ENCODE peak calls at places on chromosomes 3 and 15, in eight cellular contexts. One of them, this sample, is unnamed.

GRCh38 chr3:15160662-15161061 is 45.4 kb upstream of the CAPN7 start:
- DNase-seq in astrocyte of the spinal cord: no peak
- DNase-seq in H1: no peak
- DNase-seq in lung: no peak
- DNase-seq in spleen: no peak
- DNase-seq in heart left ventricle: no peak
- DNase-seq in IMR-90: no peak
- DNase-seq in GM06990: no peak
- DNase-seq in this sample: no peak

GRCh38 chr3:197392961-197393360 is 94.5 kb upstream of the DLG1 start:
- DNase-seq in H1: no peak
- DNase-seq in GM06990: no peak
- DNase-seq in heart left ventricle: no peak
- DNase-seq in lung: no peak
- DNase-seq in spleen: no peak
- DNase-seq in astrocyte of the spinal cord: no peak
- DNase-seq in IMR-90: peak
- DNase-seq in this sample: no peak

GRCh38 chr15:63481105-63481810 is 23.1 kb upstream of the USP3 start:
- DNase-seq in heart left ventricle: no peak
- DNase-seq in spleen: no peak
- DNase-seq in IMR-90: peak
- DNase-seq in astrocyte of the spinal cord: no peak
- DNase-seq in lung: no peak
- DNase-seq in H1: no peak
- DNase-seq in GM06990: peak
- DNase-seq in this sample: peak

GRCh38 chr3:106758459-106758858 is 618.8 kb upstream of the CCDC54 start:
- DNase-seq in spleen: no peak
- DNase-seq in heart left ventricle: no peak
- DNase-seq in lung: no peak
- DNase-seq in astrocyte of the spinal cord: no peak
- DNase-seq in GM06990: no peak
- DNase-seq in H1: no peak
- DNase-seq in IMR-90: no peak
- DNase-seq in this sample: no peak

GRCh38 chr3:105944721-105945120 is 75.9 kb upstream of the CBLB start:
- DNase-seq in heart left ventricle: no peak
- DNase-seq in spleen: no peak
- DNase-seq in H1: no peak
- DNase-seq in GM06990: no peak
- DNase-seq in IMR-90: peak
- DNase-seq in astrocyte of the spinal cord: peak
- DNase-seq in lung: no peak
- DNase-seq in this sample: no peak

GRCh38 chr3:53744351-53744750 is 101.9 kb downstream of the CHDH start:
- DNase-seq in heart left ventricle: no peak
- DNase-seq in astrocyte of the spinal cord: no peak
- DNase-seq in IMR-90: no peak
- DNase-seq in spleen: no peak
- DNase-seq in H1: peak
- DNase-seq in GM06990: no peak
- DNase-seq in lung: no peak
- DNase-seq in this sample: no peak

GRCh38 chr3:5766848-5767247 is 579.3 kb downstream of the EDEM1 start:
- DNase-seq in astrocyte of the spinal cord: no peak
- DNase-seq in lung: no peak
- DNase-seq in IMR-90: no peak
- DNase-seq in GM06990: no peak
- DNase-seq in spleen: no peak
- DNase-seq in H1: no peak
- DNase-seq in heart left ventricle: no peak
- DNase-seq in this sample: no peak

GRCh38 chr3:125022186-125022585 is 33.6 kb downstream of the HEG1 start:
- DNase-seq in lung: no peak
- DNase-seq in astrocyte of the spinal cord: no peak
- DNase-seq in GM06990: no peak
- DNase-seq in spleen: no peak
- DNase-seq in IMR-90: no peak
- DNase-seq in heart left ventricle: no peak
- DNase-seq in H1: no peak
- DNase-seq in this sample: peak

GRCh38 chr3:52779411-52780297 is 2.3 kb downstream of the ITIH1 start:
- DNase-seq in heart left ventricle: no peak
- DNase-seq in IMR-90: no peak
- DNase-seq in H1: no peak
- DNase-seq in lung: no peak
- DNase-seq in spleen: peak
- DNase-seq in astrocyte of the spinal cord: no peak
- DNase-seq in GM06990: peak
- DNase-seq in this sample: peak

GRCh38 chr15:37995461-37996347 is 61.3 kb downstream of the TMCO5A start:
- DNase-seq in spleen: no peak
- DNase-seq in H1: no peak
- DNase-seq in IMR-90: peak
- DNase-seq in lung: no peak
- DNase-seq in astrocyte of the spinal cord: peak
- DNase-seq in heart left ventricle: no peak
- DNase-seq in GM06990: no peak
- DNase-seq in this sample: peak

GRCh38 chr15:99979371-99979770 is 246.1 kb upstream of the LYSMD4 start:
- DNase-seq in lung: no peak
- DNase-seq in H1: no peak
- DNase-seq in heart left ventricle: no peak
- DNase-seq in spleen: peak
- DNase-seq in GM06990: no peak
- DNase-seq in IMR-90: no peak
- DNase-seq in astrocyte of the spinal cord: no peak
- DNase-seq in this sample: no peak

GRCh38 chr3:77189258-77189657 is 149.4 kb downstream of the ROBO2 start:
- DNase-seq in lung: no peak
- DNase-seq in GM06990: no peak
- DNase-seq in heart left ventricle: no peak
- DNase-seq in IMR-90: no peak
- DNase-seq in astrocyte of the spinal cord: no peak
- DNase-seq in spleen: no peak
- DNase-seq in H1: no peak
- DNase-seq in this sample: no peak

GRCh38 chr15:71658036-71658435 is 152.3 kb upstream of the NR2E3 start:
- DNase-seq in spleen: no peak
- DNase-seq in lung: no peak
- DNase-seq in H1: no peak
- DNase-seq in IMR-90: no peak
- DNase-seq in heart left ventricle: no peak
- DNase-seq in GM06990: no peak
- DNase-seq in astrocyte of the spinal cord: no peak
- DNase-seq in this sample: no peak

GRCh38 chr3:32958509-32958908 is 7.1 kb downstream of the CCR4 start:
- DNase-seq in spleen: no peak
- DNase-seq in IMR-90: no peak
- DNase-seq in astrocyte of the spinal cord: no peak
- DNase-seq in lung: no peak
- DNase-seq in H1: no peak
- DNase-seq in GM06990: no peak
- DNase-seq in heart left ventricle: no peak
- DNase-seq in this sample: no peak

GRCh38 chr15:32898414-32898813 is 180.6 kb downstream of the GREM1 start:
- DNase-seq in lung: no peak
- DNase-seq in GM06990: no peak
- DNase-seq in astrocyte of the spinal cord: no peak
- DNase-seq in heart left ventricle: no peak
- DNase-seq in H1: no peak
- DNase-seq in IMR-90: no peak
- DNase-seq in spleen: no peak
- DNase-seq in this sample: peak

GRCh38 chr15:88647362-88648105 is 8.7 kb downstream of the ISG20 start:
- DNase-seq in GM06990: no peak
- DNase-seq in heart left ventricle: no peak
- DNase-seq in lung: no peak
- DNase-seq in astrocyte of the spinal cord: no peak
- DNase-seq in H1: no peak
- DNase-seq in spleen: peak
- DNase-seq in IMR-90: no peak
- DNase-seq in this sample: peak
- H3K4me3 ChIP-seq in GM06990: no peak
- H3K4me3 ChIP-seq in heart left ventricle: no peak
- H3K4me3 ChIP-seq in lung: no peak
- H3K4me3 ChIP-seq in astrocyte of the spinal cord: no peak
- H3K4me3 ChIP-seq in H1: no peak
- H3K4me3 ChIP-seq in spleen: no peak
- H3K4me3 ChIP-seq in IMR-90: no peak
- H3K4me3 ChIP-seq in this sample: no peak

DNA sequence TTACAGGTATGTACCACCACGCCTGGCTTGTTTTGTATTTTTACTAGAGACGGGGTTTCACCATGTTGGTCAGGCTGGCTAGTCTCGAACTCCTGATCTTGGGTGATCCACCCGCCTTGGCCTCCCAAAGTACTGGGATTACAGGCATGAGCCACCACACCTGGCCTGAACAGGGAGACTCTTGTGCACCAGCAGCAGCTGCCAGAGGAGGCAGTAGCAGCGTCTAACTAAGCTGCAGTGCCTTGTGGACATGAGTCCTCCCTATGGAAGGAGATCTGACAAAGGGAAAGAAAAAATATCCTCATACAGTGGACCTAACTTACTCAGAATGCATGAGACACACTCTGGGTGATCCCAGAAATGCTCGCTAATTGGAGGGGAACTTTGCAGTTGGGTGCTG is 36.8 kb upstream of the NEO1 start:
- DNase-seq in heart left ventricle: no peak
- DNase-seq in H1: no peak
- DNase-seq in GM06990: no peak
- DNase-seq in astrocyte of the spinal cord: no peak
- DNase-seq in IMR-90: no peak
- DNase-seq in spleen: no peak
- DNase-seq in lung: no peak
- DNase-seq in this sample: no peak
- TF ChIP-seq CTCF in heart left ventricle: no peak
- TF ChIP-seq CTCF in H1: peak
- TF ChIP-seq CTCF in GM06990: no peak
- TF ChIP-seq CTCF in astrocyte of the spinal cord: no peak
- TF ChIP-seq CTCF in IMR-90: peak
- TF ChIP-seq CTCF in spleen: no peak
- TF ChIP-seq CTCF in lung: no peak
- TF ChIP-seq CTCF in this sample: no peak

GRCh38 chr3:50350527-50351317 is at the start of the genes CYB561D2 and NPRL2:
- DNase-seq in astrocyte of the spinal cord: peak
- DNase-seq in spleen: peak
- DNase-seq in IMR-90: peak
- DNase-seq in H1: peak
- DNase-seq in lung: peak
- DNase-seq in GM06990: peak
- DNase-seq in heart left ventricle: peak
- DNase-seq in this sample: peak

GRCh38 chr3:50354186-50354764 is 3.6 kb downstream of the CYB561D2 start:
- DNase-seq in IMR-90: no peak
- DNase-seq in H1: no peak
- DNase-seq in lung: no peak
- DNase-seq in GM06990: no peak
- DNase-seq in heart left ventricle: no peak
- DNase-seq in spleen: no peak
- DNase-seq in astrocyte of the spinal cord: no peak
- DNase-seq in this sample: no peak

GRCh38 chr3:50353231-50354004 is 2.8 kb downstream of the CYB561D2 start:
- DNase-seq in astrocyte of the spinal cord: no peak
- DNase-seq in IMR-90: no peak
- DNase-seq in heart left ventricle: no peak
- DNase-seq in spleen: no peak
- DNase-seq in H1: no peak
- DNase-seq in GM06990: no peak
- DNase-seq in lung: no peak
- DNase-seq in this sample: no peak

GRCh38 chr3:50351318-50351687 is 641 bp downstream of the CYB561D2 start:
- DNase-seq in spleen: no peak
- DNase-seq in heart left ventricle: no peak
- DNase-seq in astrocyte of the spinal cord: no peak
- DNase-seq in IMR-90: no peak
- DNase-seq in GM06990: no peak
- DNase-seq in lung: no peak
- DNase-seq in H1: no peak
- DNase-seq in this sample: no peak

DNA sequence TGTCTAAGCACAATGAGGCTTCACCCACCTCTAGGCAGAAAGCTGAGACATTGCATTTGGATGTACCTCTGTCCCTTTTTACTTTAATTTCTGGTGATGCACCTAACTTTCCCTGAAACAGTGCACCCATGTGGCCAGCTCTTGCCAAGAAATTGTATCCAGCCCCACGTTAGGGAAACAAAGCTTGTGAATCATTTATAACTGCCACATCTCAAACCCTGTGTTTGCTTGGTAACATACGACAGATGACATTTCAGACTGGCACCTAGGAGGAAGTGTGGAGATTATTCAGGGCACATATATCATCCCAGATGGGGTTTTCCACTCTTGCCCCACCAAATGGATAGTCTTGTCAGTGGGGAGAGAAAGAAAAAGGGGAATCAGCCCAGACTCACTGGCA is 2.1 kb downstream of the CYB561D2 start:
- DNase-seq in heart left ventricle: no peak
- DNase-seq in spleen: no peak
- DNase-seq in GM06990: no peak
- DNase-seq in astrocyte of the spinal cord: no peak
- DNase-seq in IMR-90: peak
- DNase-seq in H1: no peak
- DNase-seq in lung: no peak
- DNase-seq in this sample: no peak
- H3K4me3 ChIP-seq in heart left ventricle: no peak
- H3K4me3 ChIP-seq in spleen: no peak
- H3K4me3 ChIP-seq in GM06990: no peak
- H3K4me3 ChIP-seq in astrocyte of the spinal cord: no peak
- H3K4me3 ChIP-seq in IMR-90: no peak
- H3K4me3 ChIP-seq in H1: no peak
- H3K4me3 ChIP-seq in lung: no peak
- H3K4me3 ChIP-seq in this sample: no peak

GRCh38 chr3:37028329-37028728 is 35.0 kb downstream of the MLH1 start:
- DNase-seq in lung: no peak
- DNase-seq in astrocyte of the spinal cord: no peak
- DNase-seq in IMR-90: no peak
- DNase-seq in spleen: no peak
- DNase-seq in H1: no peak
- DNase-seq in heart left ventricle: no peak
- DNase-seq in GM06990: no peak
- DNase-seq in this sample: no peak

GRCh38 chr3:37026851-37027250 is 33.5 kb downstream of the MLH1 start:
- DNase-seq in lung: no peak
- DNase-seq in GM06990: no peak
- DNase-seq in H1: no peak
- DNase-seq in IMR-90: no peak
- DNase-seq in heart left ventricle: no peak
- DNase-seq in astrocyte of the spinal cord: no peak
- DNase-seq in spleen: no peak
- DNase-seq in this sample: no peak

GRCh38 chr3:37025562-37026335 is 32.4 kb downstream of the MLH1 start:
- DNase-seq in heart left ventricle: no peak
- DNase-seq in IMR-90: no peak
- DNase-seq in lung: no peak
- DNase-seq in astrocyte of the spinal cord: no peak
- DNase-seq in GM06990: no peak
- DNase-seq in spleen: no peak
- DNase-seq in H1: no peak
- DNase-seq in this sample: no peak

GRCh38 chr3:37024820-37025405 is 31.6 kb downstream of the MLH1 start:
- DNase-seq in lung: no peak
- DNase-seq in heart left ventricle: no peak
- DNase-seq in GM06990: no peak
- DNase-seq in spleen: no peak
- DNase-seq in astrocyte of the spinal cord: no peak
- DNase-seq in IMR-90: no peak
- DNase-seq in H1: no peak
- DNase-seq in this sample: peak

GRCh38 chr3:37024092-37024491 is 30.8 kb downstream of the MLH1 start:
- DNase-seq in GM06990: no peak
- DNase-seq in heart left ventricle: no peak
- DNase-seq in spleen: no peak
- DNase-seq in astrocyte of the spinal cord: peak
- DNase-seq in lung: no peak
- DNase-seq in H1: no peak
- DNase-seq in IMR-90: peak
- DNase-seq in this sample: no peak
- TF ChIP-seq CTCF in GM06990: peak
- TF ChIP-seq CTCF in heart left ventricle: peak
- TF ChIP-seq CTCF in spleen: peak
- TF ChIP-seq CTCF in astrocyte of the spinal cord: peak
- TF ChIP-seq CTCF in lung: peak
- TF ChIP-seq CTCF in H1: no peak
- TF ChIP-seq CTCF in IMR-90: peak
- TF ChIP-seq CTCF in this sample: peak

This sample was measured in GM12865.